ENCODE peak calls at places on chromosome 9, in six cellular contexts. I is body of pancreas, P is OCI-LY7, M is right lobe of liver, U is stomach, O is GM20000. H is an unnamed sample.

GRCh38 chr9:70639853-70640814 is 225.7 kb upstream of the KLF9 start:
- DNase-seq in O (no peak), M (no peak), U (no peak), I (no peak), P (peak; percentile 36), H (peak; percentile 82)

GRCh38 chr9:77211561-77211960 is 34.2 kb downstream of the VPS13A start:
- DNase-seq in O (no peak), I (no peak), M (no peak), P (no peak), U (no peak), H (no peak)

GRCh38 chr9:74007833-74008232 is 489.3 kb upstream of the RORB start:
- DNase-seq in P (no peak), M (no peak), U (no peak), O (no peak), I (no peak), H (no peak)

GRCh38 chr9:21853414-21853813 is 51.0 kb downstream of the MTAP start:
- DNase-seq in I (no peak), M (no peak), P (no peak), U (peak; percentile 47), O (no peak), H (no peak)

GRCh38 chr9:7967093-7967827 is 167.7 kb upstream of the DMAC1 start:
- DNase-seq in U (no peak), I (no peak), M (no peak), O (no peak), P (peak; percentile 22), H (no peak)

GRCh38 chr9:74132986-74133385 is 364.1 kb upstream of the RORB start:
- DNase-seq in M (no peak), I (no peak), O (no peak), U (no peak), P (no peak), H (no peak)

GRCh38 chr9:20551236-20551635 is 71.1 kb downstream of the MLLT3 start:
- DNase-seq in P (no peak), I (no peak), O (no peak), U (no peak), M (no peak), H (peak; percentile 16)

GRCh38 chr9:18058564-18058963 is 415.4 kb upstream of the ADAMTSL1 start:
- DNase-seq in U (no peak), M (no peak), O (no peak), P (no peak), I (no peak), H (no peak)

GRCh38 chr9:133810556-133811195 is 72.5 kb upstream of the SARDH start:
- DNase-seq in M (no peak), O (no peak), I (no peak), U (no peak), P (no peak), H (no peak)

GRCh38 chr9:76082062-76082461 is 191.6 kb downstream of the PCSK5 start:
- DNase-seq in I (no peak), M (no peak), O (no peak), P (no peak), U (no peak), H (no peak)

GRCh38 chr9:27457445-27457844 is 66.6 kb upstream of the IFNK start:
- DNase-seq in I (no peak), O (no peak), M (no peak), U (no peak), P (no peak), H (no peak)

GRCh38 chr9:134325096-134325812 is 1.0 kb upstream of the RXRA start:
- DNase-seq in U (peak; percentile 68), I (peak; percentile 62), M (peak; percentile 90), O (peak; percentile 75), P (no peak), H (peak; percentile 56)

GRCh38 chr9:132026932-132027585 is 52.6 kb downstream of the MED27 start:
- DNase-seq in U (no peak), I (no peak), M (no peak), P (no peak), O (no peak), H (peak; percentile 36)

GRCh38 chr9:34125681-34126206 is 754 bp downstream of the DCAF12 start:
- DNase-seq in P (no peak), O (peak; percentile 29), M (no peak), I (no peak), U (no peak), H (peak; percentile 6)

DNA sequence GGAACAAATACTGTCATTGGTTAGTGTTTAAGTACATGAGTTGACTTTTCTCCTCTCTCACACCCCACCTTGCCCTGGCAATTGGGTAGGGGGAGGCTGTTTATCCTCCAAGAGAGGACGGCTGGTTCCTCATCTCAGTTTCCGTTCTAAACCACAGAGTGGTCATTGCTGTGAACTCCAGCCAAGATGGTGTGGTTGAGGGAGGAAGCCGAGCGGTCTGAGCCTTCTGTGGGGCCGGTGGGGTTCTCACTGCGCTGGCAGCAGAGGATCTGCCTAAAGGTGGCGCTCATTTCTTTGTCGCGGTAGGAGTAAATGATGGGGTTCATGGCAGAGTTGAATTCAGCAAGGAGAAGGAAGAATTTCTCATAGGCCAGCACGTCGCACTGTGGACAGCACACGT is 163.0 kb downstream of the LPAR1 start:
- DNase-seq in U (no peak), M (no peak), P (no peak), I (no peak), O (peak; percentile 30), H (no peak)
- TF ChIP-seq CTCF in U (no peak), M (no peak), P (peak; percentile 49), I (no peak), O (no peak), H (no peak)

GRCh38 chr9:126893079-126893478 is 21.5 kb upstream of the RALGPS1 start:
- DNase-seq in P (peak; percentile 12), M (no peak), O (no peak), I (no peak), U (no peak), H (peak; percentile 17)
- TF ChIP-seq CTCF in P (peak; percentile 73), M (peak; percentile 14), O (no peak), I (peak; percentile 36), U (peak; percentile 12), H (no peak)

GRCh38 chr9:112112941-112113399 is 62.1 kb downstream of the SUSD1 start:
- DNase-seq in I (peak; percentile 47), U (peak; percentile 53), M (no peak), O (peak; percentile 26), P (peak; percentile 10), H (no peak)
- TF ChIP-seq CTCF in I (peak; percentile 86), U (peak; percentile 41), M (peak; percentile 84), O (peak; percentile 25), P (peak; percentile 36), H (peak; percentile 37)

DNA sequence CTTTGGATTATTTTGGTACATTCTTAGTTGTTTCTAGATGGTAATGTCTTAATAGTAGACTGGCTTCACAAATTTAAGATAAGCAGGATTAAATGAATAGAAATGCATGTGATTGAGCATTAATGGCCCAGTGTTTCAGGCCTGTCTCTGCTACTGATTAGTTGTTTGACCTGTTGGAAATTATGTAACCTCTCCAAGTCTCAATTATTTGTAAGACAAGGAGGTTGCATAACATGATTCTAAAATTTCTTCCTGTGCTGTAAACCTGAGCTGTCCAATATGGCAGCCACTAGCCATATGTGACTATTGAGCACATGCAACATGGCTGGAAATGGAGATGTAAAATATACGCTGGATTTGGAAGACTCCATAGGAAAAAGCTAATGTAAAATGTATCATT is 97.5 kb downstream of the ALDH1A1 start:
- DNase-seq in P (no peak), O (no peak), I (no peak), M (no peak), U (no peak), H (no peak)
- TF ChIP-seq CTCF in P (no peak), O (no peak), I (no peak), M (no peak), U (no peak), H (no peak)

DNA sequence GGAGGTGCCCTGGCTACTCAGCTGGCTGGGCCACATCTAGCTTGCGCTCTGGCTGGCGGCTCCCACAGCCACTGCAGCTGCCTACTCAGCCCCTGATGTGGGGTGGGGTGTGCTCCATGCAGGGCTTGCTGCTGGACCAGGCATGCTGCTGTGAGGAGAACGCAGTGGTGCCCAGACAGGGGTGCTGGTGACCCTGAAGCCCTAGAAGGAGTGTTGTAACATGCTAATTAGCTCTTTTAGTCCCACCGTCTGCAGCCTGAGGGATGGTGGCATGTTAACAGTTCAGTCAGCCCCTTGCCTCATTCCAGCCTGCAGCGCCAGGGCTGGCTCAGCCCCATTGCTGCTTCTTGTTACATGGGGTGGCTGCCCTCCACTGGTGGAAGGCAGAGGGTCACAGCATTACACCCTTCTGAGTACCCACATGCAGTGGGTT is 642.3 kb downstream of the DMRTA1 start:
- DNase-seq in U (no peak), I (no peak), O (no peak), M (peak; percentile 51), P (peak; percentile 1), H (no peak)
- TF ChIP-seq CTCF in U (no peak), I (no peak), O (no peak), M (no peak), P (no peak), H (no peak)

GRCh38 chr9:19457694-19458009 is 48.8 kb downstream of the ACER2 start:
- DNase-seq in O (no peak), P (no peak), U (no peak), I (no peak), M (no peak), H (no peak)
- TF ChIP-seq CTCF in O (no peak), P (no peak), U (peak; percentile 50), I (no peak), M (no peak), H (no peak)

GRCh38 chr9:85505612-85506011 is 236.1 kb downstream of the AGTPBP1 start:
- DNase-seq in I (no peak), P (no peak), U (no peak), O (no peak), M (no peak), H (no peak)

GRCh38 chr9:85502815-85503643 is 238.7 kb downstream of the AGTPBP1 start:
- DNase-seq in U (no peak), P (no peak), I (no peak), O (no peak), M (no peak), H (no peak)

GRCh38 chr9:85510830-85511504 is 230.8 kb downstream of the AGTPBP1 start:
- DNase-seq in U (no peak), I (no peak), O (no peak), P (no peak), M (no peak), H (no peak)

GRCh38 chr9:85511746-85512145 is 230.0 kb downstream of the AGTPBP1 start:
- DNase-seq in O (no peak), P (no peak), M (no peak), I (no peak), U (no peak), H (no peak)

GRCh38 chr9:85508616-85509015 is 233.1 kb downstream of the AGTPBP1 start:
- DNase-seq in I (no peak), M (no peak), O (no peak), U (no peak), P (no peak), H (no peak)
- TF ChIP-seq CTCF in I (no peak), M (no peak), O (no peak), U (no peak), P (no peak), H (peak; percentile 12)

DNA sequence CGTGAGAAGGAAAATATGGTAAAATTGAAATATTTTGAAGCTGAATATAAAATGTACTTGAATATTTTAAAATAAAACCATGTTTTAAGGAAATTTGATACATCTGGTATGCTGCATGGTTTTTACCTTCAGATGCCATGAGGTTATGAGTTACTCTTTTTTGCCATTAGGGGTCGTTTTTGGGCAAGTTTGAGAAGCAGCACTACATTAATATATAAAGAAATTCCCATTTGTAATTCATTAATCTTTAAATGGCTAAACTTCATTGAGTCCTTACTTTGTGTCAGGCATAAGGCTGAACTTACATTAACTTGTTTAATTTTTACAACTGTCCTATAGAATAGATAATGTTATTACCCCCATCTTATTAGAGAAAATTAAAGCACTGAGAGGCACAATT is 152.3 kb downstream of the KDM4C start:
- DNase-seq in M (no peak), P (peak; percentile 8), I (no peak), U (no peak), O (no peak), H (peak; percentile 52)
- TF ChIP-seq CTCF in M (no peak), P (peak; percentile 75), I (peak; percentile 13), U (peak; percentile 16), O (no peak), H (peak; percentile 59)